ENCODE peak calls at places on chromosomes 12 and 14, in ten cellular contexts. One of them, this sample, is unnamed.

GRCh38 chr14:69685217-69685616 is 73.8 kb downstream of the SUSD6 start:
- DNase-seq in heart left ventricle: no peak
- DNase-seq in stomach: no peak
- DNase-seq in prostate gland: no peak
- DNase-seq in breast epithelium: no peak
- DNase-seq in IMR-90: peak; percentile 84
- DNase-seq in gastrocnemius medialis: no peak
- DNase-seq in vagina: no peak
- DNase-seq in upper lobe of left lung: no peak
- DNase-seq in uterus: no peak
- DNase-seq in this sample: no peak

GRCh38 chr12:78035913-78036658 is 205.4 kb downstream of the NAV3 start:
- DNase-seq in uterus: peak; percentile 16
- DNase-seq in gastrocnemius medialis: no peak
- DNase-seq in breast epithelium: no peak
- DNase-seq in IMR-90: peak; percentile 34
- DNase-seq in prostate gland: no peak
- DNase-seq in stomach: no peak
- DNase-seq in upper lobe of left lung: no peak
- DNase-seq in vagina: no peak
- DNase-seq in heart left ventricle: no peak
- DNase-seq in this sample: peak; percentile 59

GRCh38 chr14:90839024-90839888 is 23.0 kb upstream of the TTC7B start:
- DNase-seq in prostate gland: no peak
- DNase-seq in stomach: no peak
- DNase-seq in heart left ventricle: peak; percentile 75
- DNase-seq in breast epithelium: no peak
- DNase-seq in IMR-90: peak; percentile 63
- DNase-seq in upper lobe of left lung: no peak
- DNase-seq in vagina: no peak
- DNase-seq in uterus: peak; percentile 56
- DNase-seq in gastrocnemius medialis: peak; percentile 23
- DNase-seq in this sample: peak; percentile 33

GRCh38 chr12:57069522-57069921 is 9.1 kb downstream of the NEMP1 start:
- DNase-seq in breast epithelium: peak; percentile 68
- DNase-seq in heart left ventricle: peak; percentile 44
- DNase-seq in stomach: peak; percentile 60
- DNase-seq in uterus: peak; percentile 51
- DNase-seq in prostate gland: peak; percentile 72
- DNase-seq in upper lobe of left lung: no peak
- DNase-seq in IMR-90: peak; percentile 87
- DNase-seq in vagina: no peak
- DNase-seq in gastrocnemius medialis: peak; percentile 39
- DNase-seq in this sample: peak; percentile 85

GRCh38 chr14:102527255-102528232 is 18.0 kb upstream of the ANKRD9 start:
- DNase-seq in stomach: peak; percentile 52
- DNase-seq in gastrocnemius medialis: no peak
- DNase-seq in IMR-90: no peak
- DNase-seq in upper lobe of left lung: peak; percentile 78
- DNase-seq in vagina: no peak
- DNase-seq in prostate gland: no peak
- DNase-seq in breast epithelium: no peak
- DNase-seq in uterus: no peak
- DNase-seq in heart left ventricle: no peak
- DNase-seq in this sample: no peak

GRCh38 chr12:79689477-79690155 is 1.1 kb downstream of the PAWR start:
- DNase-seq in uterus: peak; percentile 40
- DNase-seq in heart left ventricle: peak; percentile 44
- DNase-seq in upper lobe of left lung: peak; percentile 90
- DNase-seq in prostate gland: peak; percentile 67
- DNase-seq in stomach: peak; percentile 49
- DNase-seq in vagina: no peak
- DNase-seq in gastrocnemius medialis: no peak
- DNase-seq in breast epithelium: peak; percentile 58
- DNase-seq in IMR-90: peak; percentile 55
- DNase-seq in this sample: peak; percentile 48

GRCh38 chr14:46344327-46344937 is 307.1 kb downstream of the RPL10L start:
- DNase-seq in gastrocnemius medialis: no peak
- DNase-seq in upper lobe of left lung: no peak
- DNase-seq in uterus: no peak
- DNase-seq in prostate gland: no peak
- DNase-seq in IMR-90: no peak
- DNase-seq in heart left ventricle: no peak
- DNase-seq in vagina: no peak
- DNase-seq in stomach: no peak
- DNase-seq in breast epithelium: no peak
- DNase-seq in this sample: no peak

GRCh38 chr14:94056579-94057308 is 24.3 kb downstream of the DDX24 start:
- DNase-seq in prostate gland: no peak
- DNase-seq in heart left ventricle: no peak
- DNase-seq in uterus: no peak
- DNase-seq in upper lobe of left lung: no peak
- DNase-seq in vagina: no peak
- DNase-seq in gastrocnemius medialis: no peak
- DNase-seq in breast epithelium: no peak
- DNase-seq in IMR-90: no peak
- DNase-seq in stomach: no peak
- DNase-seq in this sample: no peak

GRCh38 chr12:105164068-105164467 is 56.5 kb downstream of the WASHC4 start:
- DNase-seq in heart left ventricle: no peak
- DNase-seq in breast epithelium: no peak
- DNase-seq in uterus: no peak
- DNase-seq in gastrocnemius medialis: no peak
- DNase-seq in vagina: no peak
- DNase-seq in stomach: no peak
- DNase-seq in upper lobe of left lung: no peak
- DNase-seq in prostate gland: no peak
- DNase-seq in IMR-90: no peak
- DNase-seq in this sample: no peak

DNA sequence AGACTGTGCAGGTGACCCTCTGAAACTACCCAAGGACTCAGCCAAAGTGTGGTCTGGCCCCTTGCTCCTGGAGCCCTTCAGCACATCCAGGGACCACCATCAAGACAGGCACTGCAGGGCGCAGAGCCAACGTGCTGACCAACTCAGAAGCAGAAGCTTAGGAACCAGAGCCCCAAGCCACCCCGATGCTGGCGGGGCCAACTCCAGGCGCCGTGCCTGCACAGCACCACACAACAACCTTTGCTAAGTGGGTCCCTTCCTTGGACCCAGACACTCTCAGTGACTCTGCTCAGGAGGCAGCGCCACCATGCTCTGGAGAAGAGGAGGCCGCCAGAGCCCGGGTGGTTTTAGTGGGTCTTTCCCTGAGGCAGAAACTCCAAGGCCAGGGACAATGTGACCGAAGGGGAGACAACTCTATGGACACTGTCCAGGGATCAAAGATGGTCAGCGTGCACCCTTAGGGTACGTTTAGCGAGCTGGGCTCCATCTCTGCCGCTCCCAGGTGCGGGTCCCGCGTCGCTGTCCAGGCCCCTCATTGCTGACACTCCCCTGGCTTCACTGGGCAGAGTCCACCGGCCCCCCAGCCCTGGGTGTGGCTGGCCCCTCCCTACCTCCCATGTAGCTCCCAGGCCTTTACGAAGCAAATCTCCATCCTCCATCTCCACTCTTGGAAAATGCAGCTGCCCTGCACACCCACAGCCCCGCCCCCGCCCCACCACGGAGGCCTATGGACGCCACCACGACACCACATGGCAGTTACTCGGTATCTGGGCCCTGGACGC is 16.1 kb downstream of the CHGA start:
- DNase-seq in IMR-90: no peak
- DNase-seq in prostate gland: no peak
- DNase-seq in heart left ventricle: no peak
- DNase-seq in vagina: no peak
- DNase-seq in breast epithelium: no peak
- DNase-seq in stomach: no peak
- DNase-seq in uterus: no peak
- DNase-seq in upper lobe of left lung: peak; percentile 68
- DNase-seq in gastrocnemius medialis: no peak
- DNase-seq in this sample: no peak
- H3K27ac ChIP-seq in IMR-90: no peak overlapping the region
- H3K27ac ChIP-seq in prostate gland: no peak overlapping the region
- H3K27ac ChIP-seq in heart left ventricle: no peak overlapping the region
- H3K27ac ChIP-seq in vagina: no peak overlapping the region
- H3K27ac ChIP-seq in breast epithelium: no peak overlapping the region
- H3K27ac ChIP-seq in stomach: no peak overlapping the region
- H3K27ac ChIP-seq in uterus: no peak overlapping the region
- H3K27ac ChIP-seq in upper lobe of left lung: no peak overlapping the region
- H3K27ac ChIP-seq in gastrocnemius medialis: no peak overlapping the region
- H3K27ac ChIP-seq in this sample: no peak overlapping the region

DNA sequence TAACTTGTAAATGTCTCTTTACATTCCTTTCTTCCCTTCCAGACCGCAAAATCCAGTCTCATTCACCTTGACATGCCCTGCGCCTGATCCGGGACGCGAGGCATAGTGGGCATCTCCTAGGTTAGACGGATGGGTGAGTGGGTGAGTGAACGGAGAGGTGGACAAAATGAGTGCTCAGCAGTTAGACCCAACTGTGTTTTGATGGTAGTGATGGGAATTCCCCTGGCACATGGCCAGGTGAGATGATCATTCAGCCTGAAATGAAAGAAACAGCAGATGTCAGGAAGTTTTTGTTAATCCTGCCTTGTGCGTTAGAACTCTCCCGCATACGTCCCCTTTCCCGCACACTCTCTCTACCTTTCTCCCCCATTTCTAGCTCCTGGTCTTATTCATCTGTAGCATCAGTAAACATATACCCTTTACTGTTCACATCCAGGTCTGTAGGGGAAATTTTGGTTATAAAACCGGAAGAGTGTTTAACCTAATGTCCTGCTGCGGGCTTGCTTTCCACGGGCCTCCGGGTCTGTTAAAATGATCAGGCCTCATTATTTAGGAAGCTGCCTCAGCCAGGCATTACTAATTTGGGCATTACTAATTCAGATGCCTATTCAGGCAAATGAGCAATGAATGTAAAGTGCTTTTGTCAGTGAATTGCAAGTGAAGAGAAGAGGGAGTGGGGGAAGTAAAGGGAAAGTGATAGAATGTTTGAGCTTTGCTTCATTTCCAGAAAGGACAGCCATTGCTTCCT is 172.8 kb downstream of the ETV6 start:
- DNase-seq in upper lobe of left lung: no peak
- DNase-seq in breast epithelium: no peak
- DNase-seq in stomach: peak; percentile 38
- DNase-seq in heart left ventricle: no peak
- DNase-seq in gastrocnemius medialis: no peak
- DNase-seq in IMR-90: peak; percentile 87
- DNase-seq in vagina: no peak
- DNase-seq in uterus: no peak
- DNase-seq in prostate gland: no peak
- DNase-seq in this sample: peak; percentile 42
- TF ChIP-seq POLR2A in upper lobe of left lung: no peak
- TF ChIP-seq POLR2A in breast epithelium: no peak
- TF ChIP-seq POLR2A in stomach: no peak
- TF ChIP-seq POLR2A in heart left ventricle: no peak
- TF ChIP-seq POLR2A in gastrocnemius medialis: no peak
- TF ChIP-seq POLR2A in IMR-90: no peak
- TF ChIP-seq POLR2A in vagina: no peak
- TF ChIP-seq POLR2A in uterus: no peak
- TF ChIP-seq POLR2A in prostate gland: no peak
- TF ChIP-seq POLR2A in this sample: peak; percentile 17

DNA sequence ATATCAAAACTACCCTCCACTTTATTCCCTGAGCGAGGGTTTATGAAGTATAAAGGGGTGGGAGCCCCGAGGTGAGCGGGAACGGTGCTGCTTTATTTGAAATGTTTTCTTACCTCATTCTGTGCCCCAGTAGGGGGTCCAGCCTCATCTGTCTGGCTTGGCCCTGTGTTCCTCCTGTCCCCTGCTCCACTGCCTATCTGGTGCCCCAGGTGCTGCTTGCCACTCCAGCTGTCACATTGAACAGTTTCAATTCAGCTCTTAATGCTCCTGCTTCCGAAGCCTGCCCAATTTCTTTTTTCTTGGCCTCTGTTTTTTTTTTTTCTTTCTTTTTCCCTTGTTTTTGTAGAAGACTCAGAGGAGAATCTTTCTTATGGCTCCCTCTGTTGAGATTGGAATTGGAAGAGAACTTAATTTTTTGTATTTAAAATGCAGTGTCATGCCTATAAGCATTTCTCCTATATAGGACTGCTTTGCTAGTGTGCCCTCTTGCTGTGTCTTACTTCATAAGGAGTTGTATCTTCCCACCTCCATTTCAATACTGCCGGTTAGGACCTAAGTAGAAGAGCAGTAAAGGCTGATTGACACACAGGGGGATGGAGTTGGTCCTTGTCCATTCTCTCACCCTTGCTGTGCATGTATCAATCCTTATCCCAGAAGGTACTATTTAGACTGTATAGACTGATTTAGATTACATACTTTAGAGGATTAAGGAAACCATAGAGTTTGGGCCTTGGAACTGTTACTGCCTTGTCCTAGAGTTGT is 2.3 kb downstream of the ATXN7L3B start:
- DNase-seq in vagina: no peak
- DNase-seq in heart left ventricle: no peak
- DNase-seq in uterus: no peak
- DNase-seq in prostate gland: no peak
- DNase-seq in stomach: no peak
- DNase-seq in gastrocnemius medialis: no peak
- DNase-seq in IMR-90: no peak
- DNase-seq in upper lobe of left lung: no peak
- DNase-seq in breast epithelium: no peak
- DNase-seq in this sample: no peak
- H3K4me3 ChIP-seq in vagina: peak overlapping the region; percentile 77
- H3K4me3 ChIP-seq in heart left ventricle: peak overlapping the region; percentile 78
- H3K4me3 ChIP-seq in uterus: peak overlapping the region; percentile 83
- H3K4me3 ChIP-seq in prostate gland: peak overlapping the region; percentile 81
- H3K4me3 ChIP-seq in stomach: peak overlapping the region; percentile 62
- H3K4me3 ChIP-seq in gastrocnemius medialis: peak overlapping the region; percentile 88
- H3K4me3 ChIP-seq in IMR-90: peak overlapping the region; percentile 16
- H3K4me3 ChIP-seq in upper lobe of left lung: peak overlapping the region; percentile 70
- H3K4me3 ChIP-seq in breast epithelium: peak overlapping the region; percentile 84
- H3K4me3 ChIP-seq in this sample: peak overlapping the region; percentile 69

DNA sequence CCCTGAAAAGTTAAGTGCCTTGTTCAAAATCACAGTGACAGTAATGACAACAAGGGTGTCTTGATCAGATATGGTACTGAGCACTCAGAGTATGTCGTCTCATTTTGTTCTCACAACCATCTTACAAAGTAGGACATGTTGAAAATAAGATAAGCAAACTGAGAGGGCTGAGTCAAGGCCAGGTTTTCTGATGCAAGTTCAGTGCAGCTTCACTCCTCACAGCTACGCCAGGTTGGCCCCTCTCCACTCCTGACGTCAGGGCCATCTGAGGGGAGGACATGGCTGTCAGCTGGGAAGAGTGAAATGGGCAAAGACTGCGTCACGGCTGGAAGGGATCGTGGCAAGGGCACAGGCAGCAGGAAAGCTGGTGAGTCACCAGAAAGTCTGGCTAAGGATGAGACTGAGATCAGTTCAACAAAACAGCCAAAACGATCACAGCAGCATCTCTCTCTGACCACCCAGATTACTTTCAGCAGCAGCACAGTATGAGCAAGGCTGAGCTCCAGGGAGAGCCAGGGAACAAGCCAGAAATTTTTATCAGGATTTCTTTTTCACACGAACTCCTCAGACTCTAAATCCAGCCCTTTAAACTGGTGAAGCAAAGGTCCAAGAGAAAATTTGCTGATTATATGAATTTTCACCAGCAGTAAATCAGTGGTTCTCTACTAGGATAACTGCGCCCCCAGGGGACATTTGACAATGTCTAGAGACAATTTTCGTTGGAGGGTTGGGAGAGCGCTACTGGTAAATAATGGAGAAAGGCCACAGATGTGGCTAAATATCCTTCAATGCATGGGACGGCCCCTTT is 297.9 kb upstream of the AMIGO2 start:
- DNase-seq in vagina: no peak
- DNase-seq in stomach: peak; percentile 72
- DNase-seq in prostate gland: no peak
- DNase-seq in heart left ventricle: peak; percentile 99
- DNase-seq in upper lobe of left lung: no peak
- DNase-seq in IMR-90: peak; percentile 100
- DNase-seq in uterus: peak; percentile 100
- DNase-seq in gastrocnemius medialis: peak; percentile 18
- DNase-seq in breast epithelium: peak; percentile 90
- DNase-seq in this sample: peak; percentile 99
- H3K27ac ChIP-seq in vagina: peak overlapping the region; percentile 51
- H3K27ac ChIP-seq in stomach: peak overlapping the region; percentile 74
- H3K27ac ChIP-seq in prostate gland: no peak overlapping the region
- H3K27ac ChIP-seq in heart left ventricle: peak overlapping the region; percentile 18
- H3K27ac ChIP-seq in upper lobe of left lung: no peak overlapping the region
- H3K27ac ChIP-seq in IMR-90: peak overlapping the region; percentile 25
- H3K27ac ChIP-seq in uterus: peak overlapping the region; percentile 86
- H3K27ac ChIP-seq in gastrocnemius medialis: peak overlapping the region; percentile 72
- H3K27ac ChIP-seq in breast epithelium: peak overlapping the region; percentile 72
- H3K27ac ChIP-seq in this sample: peak overlapping the region; percentile 54